ENCODE peak calls at places on chromosomes 12 and 14, in nine cellular contexts. P is heart right ventricle; D is A673; H is KBM-7; N is fibroblast of lung; F is stimulated activated naive CD4-positive, alpha-beta T cell treated with Interleukin-2 at 50 U/mL for 16 hours; Q is stromal cell of bone marrow; E is lower leg skin; Z is naive thymus-derived CD8-positive, alpha-beta T cell. I is an unnamed sample.

GRCh38 chr12:51448618-51449256 is 24.1 kb downstream of the SLC4A8 start:
- DNase-seq in P (no peak), D (no peak), H (peak; percentile 37), N (no peak), F (no peak), Q (no peak), E (no peak), Z (no peak), I (no peak)

GRCh38 chr12:114975283-114975973 is 291.5 kb upstream of the TBX3 start:
- DNase-seq in P (no peak), D (no peak), H (no peak), N (no peak), F (no peak), Q (no peak), E (no peak), Z (no peak), I (no peak)

GRCh38 chr14:88829188-88829587 is 4.7 kb downstream of the TTC8 start:
- DNase-seq in P (no peak), D (no peak), H (peak; percentile 23), N (no peak), F (no peak), Q (no peak), E (no peak), Z (no peak), I (no peak)

GRCh38 chr14:89236846-89237245 is 180.2 kb downstream of the FOXN3 start:
- DNase-seq in P (no peak), D (peak; percentile 11), H (no peak), N (no peak), F (no peak), Q (no peak), E (no peak), Z (no peak), I (no peak)

GRCh38 chr12:121933522-121934317 is 15.3 kb downstream of the CFAP251 start:
- DNase-seq in P (no peak), D (no peak), H (no peak), N (peak; percentile 60), F (no peak), Q (no peak), E (no peak), Z (no peak), I (no peak)

GRCh38 chr12:63420206-63420644 is 248.1 kb downstream of the DPY19L2 start:
- DNase-seq in P (peak; percentile 12), D (peak; percentile 99), H (peak; percentile 97), N (peak; percentile 52), F (no peak), Q (peak; percentile 18), E (no peak), Z (no peak), I (peak; percentile 15)

GRCh38 chr12:101856030-101856429 is 21.4 kb upstream of the DRAM1 start:
- DNase-seq in P (no peak), D (no peak), H (peak; percentile 94), N (no peak), F (no peak), Q (no peak), E (no peak), Z (no peak), I (no peak)

GRCh38 chr14:101459392-101459900 is 101.8 kb upstream of the DIO3 start:
- DNase-seq in P (no peak), D (no peak), H (no peak), N (no peak), F (no peak), Q (no peak), E (peak; percentile 63), Z (no peak), I (no peak)

GRCh38 chr14:96016761-96017160 is 22.4 kb upstream of the C14orf132 start:
- DNase-seq in P (no peak), D (no peak), H (no peak), N (peak; percentile 25), F (no peak), Q (no peak), E (no peak), Z (no peak), I (no peak)

GRCh38 chr12:2198088-2198501 is 145.3 kb downstream of the CACNA1C start:
- DNase-seq in P (peak; percentile 35), D (peak; percentile 72), H (no peak), N (peak; percentile 91), F (no peak), Q (no peak), E (no peak), Z (no peak), I (peak; percentile 22)

GRCh38 chr14:90645842-90646443 is 170.3 kb downstream of the TTC7B start:
- DNase-seq in P (no peak), D (no peak), H (no peak), N (peak; percentile 83), F (no peak), Q (no peak), E (no peak), Z (no peak), I (peak; percentile 81)

GRCh38 chr14:101843665-101844064 is 82.2 kb downstream of the PPP2R5C start:
- DNase-seq in P (no peak), D (no peak), H (peak; percentile 60), N (no peak), F (peak; percentile 40), Q (no peak), E (no peak), Z (peak; percentile 76), I (no peak)

GRCh38 chr14:28754209-28754985 is 12.2 kb upstream of the FOXG1 start:
- DNase-seq in P (peak; percentile 21), D (peak; percentile 67), H (peak; percentile 71), N (peak; percentile 29), F (no peak), Q (peak; percentile 34), E (no peak), Z (no peak), I (no peak)

GRCh38 chr14:106058342-106058741 is 532.0 kb downstream of the TMEM121 start:
- DNase-seq in P (no peak), D (no peak), H (no peak), N (no peak), F (no peak), Q (no peak), E (no peak), Z (no peak), I (no peak)

GRCh38 chr14:25103261-25103660 is 53.3 kb upstream of the STXBP6 start:
- DNase-seq in P (no peak), D (no peak), H (no peak), N (no peak), F (no peak), Q (no peak), E (no peak), Z (no peak), I (no peak)

GRCh38 chr14:26204954-26205479 is 392.8 kb downstream of the NOVA1 start:
- DNase-seq in P (peak; percentile 5), D (no peak), H (no peak), N (peak; percentile 14), F (no peak), Q (no peak), E (no peak), Z (no peak), I (no peak)

GRCh38 chr14:88004637-88005036 is 298 bp upstream of the GPR65 start:
- DNase-seq in P (no peak), D (no peak), H (no peak), N (no peak), F (no peak), Q (no peak), E (no peak), Z (no peak), I (no peak)

GRCh38 chr12:22631863-22632463 is 7.0 kb downstream of the ETNK1 start:
- DNase-seq in P (no peak), D (peak; percentile 33), H (peak; percentile 35), N (no peak), F (no peak), Q (no peak), E (no peak), Z (no peak), I (no peak)

GRCh38 chr14:104499784-104500496 is 79.6 kb upstream of the C14orf180 start:
- DNase-seq in P (no peak), D (no peak), H (no peak), N (no peak), F (no peak), Q (no peak), E (no peak), Z (no peak), I (no peak)

GRCh38 chr12:19836056-19836455 is 396.8 kb downstream of the AEBP2 start:
- DNase-seq in P (no peak), D (no peak), H (no peak), N (no peak), F (no peak), Q (no peak), E (no peak), Z (no peak), I (no peak)

GRCh38 chr14:83006071-83006670 is 1472.5 kb upstream of the SEL1L start:
- DNase-seq in P (no peak), D (peak; percentile 17), H (no peak), N (no peak), F (no peak), Q (no peak), E (no peak), Z (no peak), I (no peak)

GRCh38 chr14:39303100-39303499 is 69.4 kb downstream of the MIA2 start:
- DNase-seq in P (no peak), D (peak; percentile 42), H (no peak), N (peak; percentile 10), F (no peak), Q (no peak), E (no peak), Z (no peak), I (no peak)

GRCh38 chr14:92632546-92633273 is 115.7 kb downstream of the LGMN start:
- DNase-seq in P (no peak), D (no peak), H (no peak), N (no peak), F (no peak), Q (no peak), E (no peak), Z (no peak), I (no peak)

GRCh38 chr12:24596768-24597388 is 352.0 kb downstream of the BCAT1 start:
- DNase-seq in P (no peak), D (peak; percentile 77), H (peak; percentile 63), N (peak; percentile 49), F (no peak), Q (no peak), E (no peak), Z (no peak), I (no peak)

GRCh38 chr12:233615-233968 is 19.6 kb upstream of the SLC6A12 start:
- DNase-seq in P (no peak), D (no peak), H (no peak), N (no peak), F (no peak), Q (no peak), E (peak; percentile 52), Z (no peak), I (no peak)

GRCh38 chr12:47408171-47408871 is 297.5 kb downstream of the RPAP3 start:
- DNase-seq in P (peak; percentile 6), D (no peak), H (peak; percentile 84), N (no peak), F (no peak), Q (no peak), E (no peak), Z (peak; percentile 66), I (no peak)

GRCh38 chr12:119044094-119044493 is 62.8 kb downstream of the SRRM4 start:
- DNase-seq in P (no peak), D (no peak), H (no peak), N (no peak), F (no peak), Q (no peak), E (no peak), Z (no peak), I (no peak)

GRCh38 chr14:23357261-23357660 is 4.6 kb upstream of the SLC22A17 start:
- DNase-seq in P (no peak), D (no peak), H (no peak), N (no peak), F (no peak), Q (no peak), E (peak; percentile 81), Z (no peak), I (no peak)

GRCh38 chr12:12722351-12723146 is 5.4 kb downstream of the CDKN1B start:
- DNase-seq in P (no peak), D (peak; percentile 50), H (peak; percentile 78), N (peak; percentile 64), F (no peak), Q (no peak), E (no peak), Z (no peak), I (no peak)

GRCh38 chr12:3704512-3705348 is 48.2 kb downstream of the CRACR2A start:
- DNase-seq in P (no peak), D (no peak), H (no peak), N (no peak), F (no peak), Q (peak; percentile 40), E (no peak), Z (no peak), I (no peak)

GRCh38 chr12:123363743-123364531 is 710 bp downstream of the SBNO1 start:
- DNase-seq in P (peak; percentile 19), D (peak; percentile 50), H (peak; percentile 64), N (peak; percentile 21), F (peak; percentile 30), Q (no peak), E (peak; percentile 89), Z (no peak), I (no peak)

I was measured in epithelial cell of proximal tubule.